ENCODE peak calls at places on chromosomes 11 and 22, in five cellular contexts. E, C, P, F and S are unnamed samples.

GRCh38 chr11:74677131-74677530 is 54.1 kb downstream of the CHRDL2 start:
- DNase-seq in E (no peak), C (no peak), P (no peak), F (no peak), S (no peak)

GRCh38 chr11:12981879-12982531 is 27.1 kb upstream of the RASSF10 start:
- DNase-seq in E (peak), C (no peak), P (no peak), F (no peak), S (no peak)

GRCh38 chr11:10975287-10975721 is 117.5 kb upstream of the ZBED5 start:
- DNase-seq in E (peak), C (no peak), P (no peak), F (no peak), S (peak)

GRCh38 chr22:39997939-39998726 is 3.4 kb downstream of the FAM83F start:
- DNase-seq in E (peak), C (peak), P (no peak), F (peak), S (peak)

GRCh38 chr11:45949992-45950407 is 27.5 kb downstream of the LARGE2 start:
- DNase-seq in E (no peak), C (no peak), P (no peak), F (no peak), S (no peak)

GRCh38 chr11:75603791-75604736 is 42.0 kb downstream of the SERPINH1 start:
- DNase-seq in E (peak), C (no peak), P (no peak), F (no peak), S (no peak)

GRCh38 chr11:27489092-27489491 is 16.5 kb upstream of the LGR4 start:
- DNase-seq in E (no peak), C (no peak), P (no peak), F (no peak), S (no peak)

GRCh38 chr11:64409707-64410395 is 50.9 kb downstream of the RPS6KA4 start:
- DNase-seq in E (no peak), C (no peak), P (no peak), F (peak), S (peak)

GRCh38 chr11:16946477-16947282 is 67.5 kb downstream of the PLEKHA7 start:
- DNase-seq in E (no peak), C (peak), P (no peak), F (no peak), S (peak)

GRCh38 chr11:80157447-80157846 is 716.6 kb upstream of the TENM4 start:
- DNase-seq in E (no peak), C (no peak), P (no peak), F (no peak), S (no peak)

GRCh38 chr11:72421351-72421750 is 13.0 kb downstream of the CLPB start:
- DNase-seq in E (peak), C (no peak), P (no peak), F (no peak), S (no peak)

GRCh38 chr22:50737728-50738648 is at the start of gene ACR:
- DNase-seq in E (no peak), C (no peak), P (no peak), F (no peak), S (no peak)

GRCh38 chr11:32307921-32308320 is 127.4 kb downstream of the WT1 start:
- DNase-seq in E (no peak), C (no peak), P (no peak), F (no peak), S (no peak)

GRCh38 chr11:10666976-10667892 is 26.3 kb downstream of the IRAG1 start:
- DNase-seq in E (no peak), C (no peak), P (no peak), F (no peak), S (peak)

GRCh38 chr11:96254087-96254486 is 88.9 kb downstream of the MAML2 start:
- DNase-seq in E (peak), C (no peak), P (no peak), F (no peak), S (no peak)

GRCh38 chr11:44833869-44834452 is 107.2 kb downstream of the TSPAN18 start:
- DNase-seq in E (no peak), C (no peak), P (no peak), F (no peak), S (peak)

GRCh38 chr11:65636108-65636809 is 1.6 kb upstream of the SIPA1 start:
- DNase-seq in E (no peak), C (no peak), P (no peak), F (no peak), S (no peak)

GRCh38 chr22:48758021-48758561 is 1069.6 kb downstream of the BRD1 start:
- DNase-seq in E (no peak), C (peak), P (no peak), F (peak), S (no peak)

GRCh38 chr11:100687032-100687629 is at the start of gene ARHGAP42:
- DNase-seq in E (peak), C (no peak), P (no peak), F (peak), S (peak)

GRCh38 chr11:65743928-65744698 is 23.5 kb upstream of the RNASEH2C start:
- DNase-seq in E (no peak), C (no peak), P (no peak), F (no peak), S (peak)

GRCh38 chr11:44003736-44004451 is 43.9 kb upstream of the ACCSL start:
- DNase-seq in E (no peak), C (no peak), P (no peak), F (no peak), S (no peak)

GRCh38 chr11:77515483-77515882 is 41.6 kb upstream of the PAK1 start:
- DNase-seq in E (no peak), C (no peak), P (no peak), F (no peak), S (peak)